ENCODE peak calls at places on chromosome 12, in eight cellular contexts. One of them, this sample, is unnamed. For H3K9me3, the result is how much of the 10 kb centered on the place peaks cover.

GRCh38 chr12:81077329-81077685 is 572 bp upstream of the ACSS3 start:
- DNase-seq in A549: no peak
- DNase-seq in left ventricle myocardium inferior: peak
- DNase-seq in kidney: peak
- DNase-seq in psoas muscle: peak
- DNase-seq in transverse colon: no peak
- DNase-seq in suprapubic skin: no peak
- DNase-seq in HCT116: no peak
- DNase-seq in this sample: peak

GRCh38 chr12:111430418-111431353 is 25.0 kb downstream of the SH2B3 start:
- DNase-seq in A549: no peak
- DNase-seq in left ventricle myocardium inferior: no peak
- DNase-seq in kidney: peak
- DNase-seq in psoas muscle: no peak
- DNase-seq in transverse colon: no peak
- DNase-seq in suprapubic skin: peak
- DNase-seq in HCT116: no peak
- DNase-seq in this sample: no peak

GRCh38 chr12:71945121-71945520 is 6.5 kb downstream of the TPH2 start:
- DNase-seq in A549: no peak
- DNase-seq in left ventricle myocardium inferior: no peak
- DNase-seq in kidney: no peak
- DNase-seq in psoas muscle: no peak
- DNase-seq in transverse colon: no peak
- DNase-seq in suprapubic skin: no peak
- DNase-seq in HCT116: no peak
- DNase-seq in this sample: no peak

GRCh38 chr12:71780207-71780822 is 25.7 kb downstream of the RAB21 start:
- DNase-seq in A549: peak
- DNase-seq in left ventricle myocardium inferior: no peak
- DNase-seq in kidney: no peak
- DNase-seq in psoas muscle: no peak
- DNase-seq in transverse colon: peak
- DNase-seq in suprapubic skin: no peak
- DNase-seq in HCT116: peak
- DNase-seq in this sample: peak

GRCh38 chr12:94458882-94459772 is 540 bp downstream of the CEP83 start:
- DNase-seq in A549: peak
- DNase-seq in left ventricle myocardium inferior: no peak
- DNase-seq in kidney: no peak
- DNase-seq in psoas muscle: no peak
- DNase-seq in transverse colon: no peak
- DNase-seq in suprapubic skin: no peak
- DNase-seq in HCT116: peak
- DNase-seq in this sample: no peak

GRCh38 chr12:13745100-13745678 is 236.2 kb downstream of the GRIN2B start:
- DNase-seq in A549: no peak
- DNase-seq in left ventricle myocardium inferior: no peak
- DNase-seq in kidney: no peak
- DNase-seq in psoas muscle: no peak
- DNase-seq in transverse colon: peak
- DNase-seq in suprapubic skin: no peak
- DNase-seq in HCT116: no peak
- DNase-seq in this sample: no peak

GRCh38 chr12:117580718-117581062 is 219.3 kb upstream of the NOS1 start:
- DNase-seq in A549: peak
- DNase-seq in left ventricle myocardium inferior: peak
- DNase-seq in kidney: peak
- DNase-seq in psoas muscle: peak
- DNase-seq in transverse colon: peak
- DNase-seq in suprapubic skin: peak
- DNase-seq in HCT116: peak
- DNase-seq in this sample: peak

GRCh38 chr12:133145981-133146380 is 15.6 kb downstream of the ZNF10 start:
- DNase-seq in A549: no peak
- DNase-seq in left ventricle myocardium inferior: no peak
- DNase-seq in kidney: no peak
- DNase-seq in psoas muscle: no peak
- DNase-seq in transverse colon: no peak
- DNase-seq in suprapubic skin: no peak
- DNase-seq in HCT116: no peak
- DNase-seq in this sample: no peak

GRCh38 chr12:4610481-4610880 is 38.4 kb downstream of the AKAP3 start:
- DNase-seq in A549: no peak
- DNase-seq in left ventricle myocardium inferior: no peak
- DNase-seq in kidney: no peak
- DNase-seq in psoas muscle: no peak
- DNase-seq in transverse colon: no peak
- DNase-seq in suprapubic skin: no peak
- DNase-seq in HCT116: no peak
- DNase-seq in this sample: no peak

GRCh38 chr12:117933545-117933944 is 35.2 kb downstream of the KSR2 start:
- DNase-seq in A549: no peak
- DNase-seq in left ventricle myocardium inferior: no peak
- DNase-seq in kidney: no peak
- DNase-seq in psoas muscle: no peak
- DNase-seq in transverse colon: peak
- DNase-seq in suprapubic skin: no peak
- DNase-seq in HCT116: no peak
- DNase-seq in this sample: no peak

GRCh38 chr12:94980577-94980976 is 22.9 kb downstream of the NDUFA12 start:
- DNase-seq in A549: peak
- DNase-seq in left ventricle myocardium inferior: no peak
- DNase-seq in kidney: no peak
- DNase-seq in psoas muscle: no peak
- DNase-seq in transverse colon: no peak
- DNase-seq in suprapubic skin: no peak
- DNase-seq in HCT116: no peak
- DNase-seq in this sample: no peak

GRCh38 chr12:70451528-70451927 is 85.4 kb downstream of the KCNMB4 start:
- DNase-seq in A549: no peak
- DNase-seq in left ventricle myocardium inferior: no peak
- DNase-seq in kidney: no peak
- DNase-seq in psoas muscle: no peak
- DNase-seq in transverse colon: no peak
- DNase-seq in suprapubic skin: no peak
- DNase-seq in HCT116: no peak
- DNase-seq in this sample: no peak

GRCh38 chr12:66060361-66060907 is 70.1 kb downstream of the LLPH start:
- DNase-seq in A549: no peak
- DNase-seq in left ventricle myocardium inferior: no peak
- DNase-seq in kidney: no peak
- DNase-seq in psoas muscle: no peak
- DNase-seq in transverse colon: no peak
- DNase-seq in suprapubic skin: no peak
- DNase-seq in HCT116: no peak
- DNase-seq in this sample: no peak

GRCh38 chr12:56038022-56038665 is 3.6 kb upstream of the RPS26 start:
- DNase-seq in A549: no peak
- DNase-seq in left ventricle myocardium inferior: no peak
- DNase-seq in kidney: no peak
- DNase-seq in psoas muscle: no peak
- DNase-seq in transverse colon: no peak
- DNase-seq in suprapubic skin: no peak
- DNase-seq in HCT116: no peak
- DNase-seq in this sample: no peak

GRCh38 chr12:13173012-13173441 is 23.5 kb upstream of the EMP1 start:
- DNase-seq in A549: no peak
- DNase-seq in left ventricle myocardium inferior: no peak
- DNase-seq in kidney: no peak
- DNase-seq in psoas muscle: no peak
- DNase-seq in transverse colon: no peak
- DNase-seq in suprapubic skin: no peak
- DNase-seq in HCT116: no peak
- DNase-seq in this sample: peak

GRCh38 chr12:52202361-52203078 is 10.7 kb upstream of the KRT80 start:
- DNase-seq in A549: no peak
- DNase-seq in left ventricle myocardium inferior: peak
- DNase-seq in kidney: peak
- DNase-seq in psoas muscle: no peak
- DNase-seq in transverse colon: no peak
- DNase-seq in suprapubic skin: no peak
- DNase-seq in HCT116: no peak
- DNase-seq in this sample: no peak

GRCh38 chr12:42691991-42692557 is 102.5 kb upstream of the PRICKLE1 start:
- DNase-seq in A549: peak
- DNase-seq in left ventricle myocardium inferior: no peak
- DNase-seq in kidney: no peak
- DNase-seq in psoas muscle: no peak
- DNase-seq in transverse colon: no peak
- DNase-seq in suprapubic skin: no peak
- DNase-seq in HCT116: no peak
- DNase-seq in this sample: peak

GRCh38 chr12:121568971-121569808 is 11.6 kb downstream of the KDM2B start:
- DNase-seq in A549: no peak
- DNase-seq in left ventricle myocardium inferior: peak
- DNase-seq in kidney: peak
- DNase-seq in psoas muscle: no peak
- DNase-seq in transverse colon: peak
- DNase-seq in suprapubic skin: no peak
- DNase-seq in HCT116: no peak
- DNase-seq in this sample: no peak

GRCh38 chr12:56119361-56119796 is 1.3 kb downstream of the ZC3H10 start:
- DNase-seq in A549: peak
- DNase-seq in left ventricle myocardium inferior: peak
- DNase-seq in kidney: peak
- DNase-seq in psoas muscle: peak
- DNase-seq in transverse colon: peak
- DNase-seq in suprapubic skin: peak
- DNase-seq in HCT116: peak
- DNase-seq in this sample: peak

GRCh38 chr12:34298971-34299801 is 276.9 kb downstream of the ALG10 start:
- DNase-seq in A549: no peak
- DNase-seq in left ventricle myocardium inferior: no peak
- DNase-seq in kidney: peak
- DNase-seq in psoas muscle: peak
- DNase-seq in transverse colon: no peak
- DNase-seq in suprapubic skin: peak
- DNase-seq in HCT116: no peak
- DNase-seq in this sample: no peak
- H3K9me3 ChIP-seq in A549: under half
- H3K9me3 ChIP-seq in left ventricle myocardium inferior: under half
- H3K9me3 ChIP-seq in kidney: under half
- H3K9me3 ChIP-seq in psoas muscle: under half
- H3K9me3 ChIP-seq in transverse colon: under half
- H3K9me3 ChIP-seq in suprapubic skin: under half
- H3K9me3 ChIP-seq in HCT116: under half
- H3K9me3 ChIP-seq in this sample: under half

DNA sequence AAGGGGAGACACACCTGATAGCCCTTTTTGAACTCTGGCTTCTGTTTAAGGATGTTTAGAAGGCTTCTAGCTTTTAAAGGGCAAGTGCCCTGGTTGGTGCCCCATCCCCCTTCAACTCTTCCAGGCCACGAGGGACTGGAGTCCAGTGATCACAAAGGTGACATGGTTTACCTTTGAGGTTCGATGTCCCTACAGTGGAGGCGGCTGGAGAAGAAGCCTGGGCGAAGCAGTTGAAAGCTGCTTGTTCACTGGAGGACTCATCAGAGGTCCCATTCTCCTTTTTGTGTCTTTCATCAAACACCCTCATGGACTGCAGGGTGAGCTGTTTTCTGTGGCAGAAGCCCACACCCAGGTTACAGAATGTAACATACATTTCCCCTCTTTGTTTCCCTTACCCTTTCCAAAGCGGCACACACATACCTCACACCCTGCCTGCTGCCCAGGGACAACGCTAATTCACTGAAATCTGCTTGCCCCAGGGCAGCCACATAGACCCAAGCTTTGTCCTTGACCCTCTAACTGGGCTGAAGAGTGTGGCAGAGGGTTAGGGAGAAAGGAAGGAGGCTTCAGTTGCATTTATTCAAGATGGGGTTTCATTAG is 7.7 kb downstream of the TBX3 start:
- DNase-seq in A549: no peak
- DNase-seq in left ventricle myocardium inferior: no peak
- DNase-seq in kidney: no peak
- DNase-seq in psoas muscle: no peak
- DNase-seq in transverse colon: no peak
- DNase-seq in suprapubic skin: no peak
- DNase-seq in HCT116: no peak
- DNase-seq in this sample: no peak
- H3K4me3 ChIP-seq in A549: no peak
- H3K4me3 ChIP-seq in left ventricle myocardium inferior: peak
- H3K4me3 ChIP-seq in kidney: no peak
- H3K4me3 ChIP-seq in psoas muscle: no peak
- H3K4me3 ChIP-seq in transverse colon: no peak
- H3K4me3 ChIP-seq in suprapubic skin: no peak
- H3K4me3 ChIP-seq in HCT116: no peak
- H3K4me3 ChIP-seq in this sample: no peak

GRCh38 chr12:101490286-101490920 is 15.3 kb downstream of the SPIC start:
- DNase-seq in A549: peak
- DNase-seq in left ventricle myocardium inferior: no peak
- DNase-seq in kidney: no peak
- DNase-seq in psoas muscle: no peak
- DNase-seq in transverse colon: peak
- DNase-seq in suprapubic skin: no peak
- DNase-seq in HCT116: peak
- DNase-seq in this sample: no peak
- TF ChIP-seq CTCF in A549: peak
- TF ChIP-seq CTCF in left ventricle myocardium inferior: peak
- TF ChIP-seq CTCF in kidney: peak
- TF ChIP-seq CTCF in psoas muscle: peak
- TF ChIP-seq CTCF in transverse colon: peak
- TF ChIP-seq CTCF in suprapubic skin: peak
- TF ChIP-seq CTCF in HCT116: peak
- TF ChIP-seq CTCF in this sample: no peak

GRCh38 chr12:124476011-124476400 is 91.4 kb downstream of the NCOR2 start:
- DNase-seq in A549: no peak
- DNase-seq in left ventricle myocardium inferior: no peak
- DNase-seq in kidney: peak
- DNase-seq in psoas muscle: peak
- DNase-seq in transverse colon: no peak
- DNase-seq in suprapubic skin: no peak
- DNase-seq in HCT116: no peak
- DNase-seq in this sample: no peak

GRCh38 chr12:124472690-124473279 is 94.6 kb downstream of the NCOR2 start:
- DNase-seq in A549: no peak
- DNase-seq in left ventricle myocardium inferior: no peak
- DNase-seq in kidney: peak
- DNase-seq in psoas muscle: no peak
- DNase-seq in transverse colon: no peak
- DNase-seq in suprapubic skin: no peak
- DNase-seq in HCT116: no peak
- DNase-seq in this sample: no peak

GRCh38 chr12:124477109-124477915 is 90.1 kb downstream of the NCOR2 start:
- DNase-seq in A549: no peak
- DNase-seq in left ventricle myocardium inferior: no peak
- DNase-seq in kidney: peak
- DNase-seq in psoas muscle: no peak
- DNase-seq in transverse colon: no peak
- DNase-seq in suprapubic skin: no peak
- DNase-seq in HCT116: no peak
- DNase-seq in this sample: no peak

GRCh38 chr12:124475295-124476010 is 92.0 kb downstream of the NCOR2 start:
- DNase-seq in A549: no peak
- DNase-seq in left ventricle myocardium inferior: no peak
- DNase-seq in kidney: peak
- DNase-seq in psoas muscle: peak
- DNase-seq in transverse colon: no peak
- DNase-seq in suprapubic skin: no peak
- DNase-seq in HCT116: no peak
- DNase-seq in this sample: no peak

GRCh38 chr12:124474709-124475108 is 92.7 kb downstream of the NCOR2 start:
- DNase-seq in A549: no peak
- DNase-seq in left ventricle myocardium inferior: peak
- DNase-seq in kidney: peak
- DNase-seq in psoas muscle: peak
- DNase-seq in transverse colon: no peak
- DNase-seq in suprapubic skin: no peak
- DNase-seq in HCT116: no peak
- DNase-seq in this sample: no peak
- H3K9me3 ChIP-seq in A549: under half
- H3K9me3 ChIP-seq in left ventricle myocardium inferior: under half
- H3K9me3 ChIP-seq in kidney: under half
- H3K9me3 ChIP-seq in psoas muscle: under half
- H3K9me3 ChIP-seq in transverse colon: under half
- H3K9me3 ChIP-seq in suprapubic skin: under half
- H3K9me3 ChIP-seq in HCT116: under half
- H3K9me3 ChIP-seq in this sample: under half

This sample was measured in uterus.